ENCODE peak calls at places on chromosomes 7 and 10, in six cellular contexts. One of them, this sample, is unnamed.

GRCh38 chr7:4115442-4115841 is 566.7 kb upstream of the FOXK1 start:
- DNase-seq in thoracic aorta: no peak
- DNase-seq in psoas muscle: no peak
- DNase-seq in choroid plexus epithelial cell: no peak
- DNase-seq in NB4: no peak
- DNase-seq in upper lobe of left lung: no peak
- DNase-seq in this sample: no peak

GRCh38 chr10:6583447-6583846 is 3.4 kb upstream of the PRKCQ start:
- DNase-seq in thoracic aorta: no peak
- DNase-seq in psoas muscle: no peak
- DNase-seq in choroid plexus epithelial cell: no peak
- DNase-seq in NB4: no peak
- DNase-seq in upper lobe of left lung: no peak
- DNase-seq in this sample: no peak

GRCh38 chr7:3559178-3559765 is 258.2 kb downstream of the SDK1 start:
- DNase-seq in thoracic aorta: no peak
- DNase-seq in psoas muscle: no peak
- DNase-seq in choroid plexus epithelial cell: peak
- DNase-seq in NB4: no peak
- DNase-seq in upper lobe of left lung: no peak
- DNase-seq in this sample: no peak

GRCh38 chr7:21544303-21544656 is 1.4 kb downstream of the DNAH11 start:
- DNase-seq in thoracic aorta: no peak
- DNase-seq in psoas muscle: no peak
- DNase-seq in choroid plexus epithelial cell: no peak
- DNase-seq in NB4: no peak
- DNase-seq in upper lobe of left lung: no peak
- DNase-seq in this sample: no peak

GRCh38 chr10:68989317-68989990 is 851 bp downstream of the KIFBP start:
- DNase-seq in thoracic aorta: no peak
- DNase-seq in psoas muscle: no peak
- DNase-seq in choroid plexus epithelial cell: peak
- DNase-seq in NB4: no peak
- DNase-seq in upper lobe of left lung: no peak
- DNase-seq in this sample: no peak

GRCh38 chr10:72320676-72321247 is 34.0 kb downstream of the DNAJB12 start:
- DNase-seq in thoracic aorta: peak
- DNase-seq in psoas muscle: peak
- DNase-seq in choroid plexus epithelial cell: peak
- DNase-seq in NB4: peak
- DNase-seq in upper lobe of left lung: no peak
- DNase-seq in this sample: peak

GRCh38 chr10:77580500-77580899 is 57.1 kb downstream of the KCNMA1 start:
- DNase-seq in thoracic aorta: no peak
- DNase-seq in psoas muscle: no peak
- DNase-seq in choroid plexus epithelial cell: no peak
- DNase-seq in NB4: no peak
- DNase-seq in upper lobe of left lung: no peak
- DNase-seq in this sample: no peak

GRCh38 chr10:60989400-60989876 is 45.5 kb upstream of the RHOBTB1 start:
- DNase-seq in thoracic aorta: no peak
- DNase-seq in psoas muscle: no peak
- DNase-seq in choroid plexus epithelial cell: no peak
- DNase-seq in NB4: no peak
- DNase-seq in upper lobe of left lung: no peak
- DNase-seq in this sample: no peak

GRCh38 chr10:58023341-58024073 is 244.2 kb downstream of the IPMK start:
- DNase-seq in thoracic aorta: no peak
- DNase-seq in psoas muscle: no peak
- DNase-seq in choroid plexus epithelial cell: peak
- DNase-seq in NB4: no peak
- DNase-seq in upper lobe of left lung: no peak
- DNase-seq in this sample: no peak

GRCh38 chr7:26321440-26321839 is 29.8 kb downstream of the SNX10 start:
- DNase-seq in thoracic aorta: no peak
- DNase-seq in psoas muscle: no peak
- DNase-seq in choroid plexus epithelial cell: no peak
- DNase-seq in NB4: no peak
- DNase-seq in upper lobe of left lung: no peak
- DNase-seq in this sample: no peak

GRCh38 chr7:100469227-100470044 is 5.4 kb upstream of the SPACDR start:
- DNase-seq in thoracic aorta: peak
- DNase-seq in psoas muscle: peak
- DNase-seq in choroid plexus epithelial cell: peak
- DNase-seq in NB4: peak
- DNase-seq in upper lobe of left lung: peak
- DNase-seq in this sample: peak

GRCh38 chr7:34320412-34320811 is 337.6 kb upstream of the NPSR1 start:
- DNase-seq in thoracic aorta: no peak
- DNase-seq in psoas muscle: no peak
- DNase-seq in choroid plexus epithelial cell: no peak
- DNase-seq in NB4: no peak
- DNase-seq in upper lobe of left lung: peak
- DNase-seq in this sample: no peak

GRCh38 chr7:24392774-24393173 is 108.8 kb downstream of the NPY start:
- DNase-seq in thoracic aorta: no peak
- DNase-seq in psoas muscle: no peak
- DNase-seq in choroid plexus epithelial cell: no peak
- DNase-seq in NB4: no peak
- DNase-seq in upper lobe of left lung: no peak
- DNase-seq in this sample: no peak

GRCh38 chr7:1998146-1998545 is 234.6 kb downstream of the MAD1L1 start:
- DNase-seq in thoracic aorta: no peak
- DNase-seq in psoas muscle: peak
- DNase-seq in choroid plexus epithelial cell: no peak
- DNase-seq in NB4: no peak
- DNase-seq in upper lobe of left lung: peak
- DNase-seq in this sample: no peak

GRCh38 chr7:152910545-152911013 is 151.0 kb downstream of the ACTR3B start:
- DNase-seq in thoracic aorta: no peak
- DNase-seq in psoas muscle: no peak
- DNase-seq in choroid plexus epithelial cell: no peak
- DNase-seq in NB4: no peak
- DNase-seq in upper lobe of left lung: no peak
- DNase-seq in this sample: no peak

GRCh38 chr7:130022115-130022514 is 29.1 kb downstream of the ZC3HC1 start:
- DNase-seq in thoracic aorta: no peak
- DNase-seq in psoas muscle: peak
- DNase-seq in choroid plexus epithelial cell: no peak
- DNase-seq in NB4: no peak
- DNase-seq in upper lobe of left lung: no peak
- DNase-seq in this sample: no peak

GRCh38 chr10:52814506-52814905 is 41.9 kb upstream of the MBL2 start:
- DNase-seq in thoracic aorta: no peak
- DNase-seq in psoas muscle: no peak
- DNase-seq in choroid plexus epithelial cell: no peak
- DNase-seq in NB4: no peak
- DNase-seq in upper lobe of left lung: no peak
- DNase-seq in this sample: no peak

GRCh38 chr7:130901209-130901783 is 167.3 kb upstream of the KLF14 start:
- DNase-seq in thoracic aorta: peak
- DNase-seq in psoas muscle: peak
- DNase-seq in choroid plexus epithelial cell: peak
- DNase-seq in NB4: no peak
- DNase-seq in upper lobe of left lung: no peak
- DNase-seq in this sample: peak

GRCh38 chr7:11155883-11156282 is 182.2 kb downstream of the PHF14 start:
- DNase-seq in thoracic aorta: no peak
- DNase-seq in psoas muscle: no peak
- DNase-seq in choroid plexus epithelial cell: peak
- DNase-seq in NB4: no peak
- DNase-seq in upper lobe of left lung: no peak
- DNase-seq in this sample: no peak

GRCh38 chr7:12031638-12032037 is 179.5 kb upstream of the TMEM106B start:
- DNase-seq in thoracic aorta: no peak
- DNase-seq in psoas muscle: no peak
- DNase-seq in choroid plexus epithelial cell: peak
- DNase-seq in NB4: peak
- DNase-seq in upper lobe of left lung: no peak
- DNase-seq in this sample: no peak

GRCh38 chr7:130435455-130435854 is 5.4 kb downstream of the CEP41 start:
- DNase-seq in thoracic aorta: no peak
- DNase-seq in psoas muscle: no peak
- DNase-seq in choroid plexus epithelial cell: no peak
- DNase-seq in NB4: no peak
- DNase-seq in upper lobe of left lung: no peak
- DNase-seq in this sample: no peak

GRCh38 chr7:111098011-111098925 is 7.3 kb downstream of the LRRN3 start:
- DNase-seq in thoracic aorta: no peak
- DNase-seq in psoas muscle: peak
- DNase-seq in choroid plexus epithelial cell: peak
- DNase-seq in NB4: peak
- DNase-seq in upper lobe of left lung: no peak
- DNase-seq in this sample: no peak

GRCh38 chr7:88363869-88364268 is 57.2 kb upstream of the STEAP4 start:
- DNase-seq in thoracic aorta: no peak
- DNase-seq in psoas muscle: no peak
- DNase-seq in choroid plexus epithelial cell: no peak
- DNase-seq in NB4: no peak
- DNase-seq in upper lobe of left lung: no peak
- DNase-seq in this sample: no peak
- TF ChIP-seq CTCF in thoracic aorta: no peak
- TF ChIP-seq CTCF in psoas muscle: no peak
- TF ChIP-seq CTCF in choroid plexus epithelial cell: no peak
- TF ChIP-seq CTCF in NB4: no peak
- TF ChIP-seq CTCF in upper lobe of left lung: no peak
- TF ChIP-seq CTCF in this sample: no peak

GRCh38 chr7:46549347-46549746 is 628.3 kb upstream of the IGFBP3 start:
- DNase-seq in thoracic aorta: no peak
- DNase-seq in psoas muscle: no peak
- DNase-seq in choroid plexus epithelial cell: no peak
- DNase-seq in NB4: no peak
- DNase-seq in upper lobe of left lung: no peak
- DNase-seq in this sample: no peak
- H3K4me3 ChIP-seq in thoracic aorta: no peak
- H3K4me3 ChIP-seq in psoas muscle: no peak
- H3K4me3 ChIP-seq in choroid plexus epithelial cell: no peak
- H3K4me3 ChIP-seq in NB4: no peak
- H3K4me3 ChIP-seq in upper lobe of left lung: no peak
- H3K4me3 ChIP-seq in this sample: no peak

DNA sequence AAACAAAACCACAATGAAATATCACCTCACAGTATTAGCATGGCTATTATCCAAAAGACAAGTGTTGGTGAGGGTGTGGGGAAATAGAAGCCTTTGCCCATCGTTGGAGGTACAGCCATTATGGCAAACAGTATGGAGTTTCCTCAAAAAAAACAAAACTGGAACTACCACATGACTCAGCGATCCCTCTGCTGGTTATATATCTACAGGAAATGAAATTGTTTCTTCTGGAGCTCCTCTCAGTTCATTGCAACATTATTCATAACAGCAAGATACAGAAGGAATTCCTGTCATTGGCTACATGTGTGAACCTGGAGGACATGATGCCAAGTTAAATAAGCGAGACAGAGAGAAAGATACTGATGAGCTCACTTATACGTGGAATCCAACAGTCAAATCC is 2.4 kb upstream of the UBE3C start:
- DNase-seq in thoracic aorta: no peak
- DNase-seq in psoas muscle: no peak
- DNase-seq in choroid plexus epithelial cell: peak
- DNase-seq in NB4: peak
- DNase-seq in upper lobe of left lung: no peak
- DNase-seq in this sample: no peak
- TF ChIP-seq CTCF in thoracic aorta: no peak
- TF ChIP-seq CTCF in psoas muscle: no peak
- TF ChIP-seq CTCF in choroid plexus epithelial cell: peak
- TF ChIP-seq CTCF in NB4: peak
- TF ChIP-seq CTCF in upper lobe of left lung: peak
- TF ChIP-seq CTCF in this sample: no peak

DNA sequence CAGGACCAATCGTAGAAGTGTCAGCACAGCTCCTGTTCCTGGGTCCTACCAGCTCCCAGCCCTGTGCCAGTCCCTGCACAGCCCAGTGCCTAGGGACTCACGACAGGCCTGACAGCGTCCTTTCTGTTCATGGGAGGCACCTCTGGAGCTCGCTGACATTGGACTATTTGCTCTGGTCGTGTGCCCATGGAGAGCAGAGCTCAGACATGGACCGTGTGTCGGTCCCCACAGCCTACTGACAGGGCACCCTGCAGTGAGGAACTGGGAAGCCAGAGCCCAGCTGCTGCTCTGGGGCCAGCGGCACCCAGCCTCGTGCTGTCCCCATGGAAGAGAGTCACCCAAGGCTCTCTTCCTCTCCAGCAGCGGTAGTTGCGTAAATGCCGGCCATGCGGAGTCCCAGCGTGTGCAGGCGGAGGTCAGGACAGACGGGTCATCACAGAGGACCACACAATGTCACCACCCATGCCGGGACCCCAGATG is 20.3 kb upstream of the ANTXRL start:
- DNase-seq in thoracic aorta: no peak
- DNase-seq in psoas muscle: no peak
- DNase-seq in choroid plexus epithelial cell: no peak
- DNase-seq in NB4: peak
- DNase-seq in upper lobe of left lung: peak
- DNase-seq in this sample: no peak
- H3K4me3 ChIP-seq in thoracic aorta: no peak
- H3K4me3 ChIP-seq in psoas muscle: no peak
- H3K4me3 ChIP-seq in choroid plexus epithelial cell: no peak
- H3K4me3 ChIP-seq in NB4: no peak
- H3K4me3 ChIP-seq in upper lobe of left lung: no peak
- H3K4me3 ChIP-seq in this sample: no peak

DNA sequence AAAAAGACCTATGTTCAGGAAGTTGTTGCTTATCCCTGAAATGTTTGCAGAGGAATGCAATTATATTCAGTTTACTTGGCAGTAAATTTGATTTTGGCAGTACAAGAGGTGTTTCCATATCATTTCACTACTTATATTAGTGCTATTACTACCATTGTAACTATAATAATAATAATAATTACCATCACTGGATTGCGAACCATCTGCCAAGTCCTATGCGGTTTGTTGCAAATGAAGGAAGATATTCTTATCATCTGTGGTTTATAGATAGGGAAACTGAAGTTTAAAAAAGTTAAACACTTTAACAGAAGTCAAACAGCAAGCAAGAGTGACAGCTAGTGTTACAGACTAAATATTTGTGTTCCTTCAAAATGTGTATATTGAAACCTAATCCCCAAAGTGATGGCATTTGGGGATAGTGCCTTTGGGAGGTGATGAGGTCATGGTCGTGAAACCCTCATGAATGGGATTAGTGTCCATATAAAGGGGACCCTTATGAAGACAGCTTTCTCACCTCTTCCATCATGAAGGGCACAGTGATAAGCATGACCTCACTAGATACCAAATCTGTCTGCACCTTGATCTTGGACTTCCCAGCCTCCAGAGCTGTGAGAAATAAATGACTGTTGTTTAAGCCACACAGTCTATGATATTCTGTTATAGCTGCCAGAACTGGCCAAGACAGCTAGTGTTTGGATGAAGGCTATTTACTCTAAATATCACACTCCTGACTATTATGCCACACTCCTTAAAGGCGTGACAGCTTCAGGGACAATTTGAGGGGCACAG is 235.9 kb upstream of the TMEM72 start:
- DNase-seq in thoracic aorta: no peak
- DNase-seq in psoas muscle: no peak
- DNase-seq in choroid plexus epithelial cell: peak
- DNase-seq in NB4: no peak
- DNase-seq in upper lobe of left lung: no peak
- DNase-seq in this sample: no peak
- TF ChIP-seq CTCF in thoracic aorta: no peak
- TF ChIP-seq CTCF in psoas muscle: no peak
- TF ChIP-seq CTCF in choroid plexus epithelial cell: no peak
- TF ChIP-seq CTCF in NB4: no peak
- TF ChIP-seq CTCF in upper lobe of left lung: no peak
- TF ChIP-seq CTCF in this sample: no peak

GRCh38 chr10:73493781-73494180 is 2.0 kb downstream of the PPP3CB start:
- DNase-seq in thoracic aorta: no peak
- DNase-seq in psoas muscle: no peak
- DNase-seq in choroid plexus epithelial cell: peak
- DNase-seq in NB4: no peak
- DNase-seq in upper lobe of left lung: no peak
- DNase-seq in this sample: no peak
- H3K4me3 ChIP-seq in thoracic aorta: peak
- H3K4me3 ChIP-seq in psoas muscle: peak
- H3K4me3 ChIP-seq in choroid plexus epithelial cell: peak
- H3K4me3 ChIP-seq in NB4: peak
- H3K4me3 ChIP-seq in upper lobe of left lung: no peak
- H3K4me3 ChIP-seq in this sample: no peak